ENCODE peak calls at places on chromosomes 5 and 9, in six cellular contexts. U, Z, P, L, Q and C are unnamed samples.
A peak's percentile ranks its signal among the peaks of the same experiment; 100 is the strongest.

GRCh38 chr9:13960011-13960765 is 353.8 kb downstream of the NFIB start:
- DNase-seq in P (no peak), Q (no peak), U (no peak), Z (peak; percentile 44), L (no peak), C (no peak)

GRCh38 chr9:3894764-3895163 is 369.0 kb upstream of the RFX3 start:
- DNase-seq in L (no peak), P (no peak), Q (no peak), U (no peak), Z (peak; percentile 71), C (no peak)

GRCh38 chr5:160749682-160750081 is 102.3 kb downstream of the ATP10B start:
- DNase-seq in L (no peak), U (no peak), Q (no peak), P (no peak), Z (no peak), C (no peak)

GRCh38 chr9:133400292-133400691 is 17.5 kb downstream of the REXO4 start:
- DNase-seq in Q (no peak), L (no peak), Z (no peak), U (no peak), P (no peak), C (peak; percentile 4)

GRCh38 chr5:93062548-93062947 is 518.5 kb downstream of the NR2F1-AS1 start:
- DNase-seq in P (no peak), Q (no peak), L (peak; percentile 9), Z (no peak), U (no peak), C (no peak)

GRCh38 chr9:81687521-81688261 is 1.7 kb downstream of the TLE1 start:
- DNase-seq in Z (peak; percentile 27), P (peak; percentile 56), U (peak; percentile 63), L (peak; percentile 61), Q (peak; percentile 58), C (no peak)

GRCh38 chr5:64632251-64632650 is 58.1 kb upstream of the SHISAL2B start:
- DNase-seq in Z (peak; percentile 27), P (no peak), U (no peak), L (no peak), Q (no peak), C (no peak)

GRCh38 chr5:134491841-134492442 is 33.5 kb upstream of the JADE2 start:
- DNase-seq in L (no peak), U (no peak), Z (no peak), Q (no peak), P (no peak), C (no peak)

GRCh38 chr5:75156585-75156984 is 80.1 kb downstream of the ANKRD31 start:
- DNase-seq in L (peak; percentile 39), U (no peak), P (no peak), Z (peak; percentile 0), Q (no peak), C (no peak)

GRCh38 chr5:112548246-112548982 is 129.3 kb upstream of the EPB41L4A start:
- DNase-seq in Q (no peak), Z (peak; percentile 85), P (no peak), U (no peak), L (no peak), C (no peak)

GRCh38 chr5:59746261-59746765 is 147.2 kb downstream of the PDE4D start:
- DNase-seq in Z (peak; percentile 71), U (no peak), L (peak; percentile 70), P (no peak), Q (no peak), C (no peak)

GRCh38 chr5:53017383-53017782 is 28.2 kb downstream of the ITGA2 start:
- DNase-seq in P (no peak), Q (no peak), L (no peak), Z (no peak), U (no peak), C (no peak)

GRCh38 chr9:128257086-128257825 is 18.6 kb downstream of the GOLGA2 start:
- DNase-seq in U (no peak), Q (no peak), L (no peak), P (no peak), Z (no peak), C (no peak)

GRCh38 chr9:128254362-128254761 is 21.4 kb downstream of the GOLGA2 start:
- DNase-seq in L (no peak), Q (no peak), P (no peak), Z (no peak), U (no peak), C (no peak)

GRCh38 chr9:128253991-128254346 is 21.8 kb downstream of the GOLGA2 start:
- DNase-seq in U (no peak), Z (no peak), P (no peak), L (no peak), Q (no peak), C (no peak)

GRCh38 chr9:128253140-128253990 is 22.4 kb downstream of the GOLGA2 start:
- DNase-seq in Q (no peak), U (no peak), Z (no peak), P (no peak), L (no peak), C (no peak)

GRCh38 chr9:128254855-128255759 is 20.7 kb downstream of the GOLGA2 start:
- DNase-seq in Q (peak; percentile 91), Z (peak; percentile 52), P (peak; percentile 65), L (peak; percentile 88), U (peak; percentile 89), C (peak; percentile 90)
- TF ChIP-seq CTCF in Q (peak; percentile 96), Z (peak; percentile 89), P (peak; percentile 74), L (peak; percentile 91), U (peak; percentile 86), C (peak; percentile 66)

GRCh38 chr9:16039988-16040761 is 487.3 kb downstream of the CCDC171 start:
- DNase-seq in Z (peak; percentile 31), Q (peak; percentile 23), P (no peak), U (peak; percentile 51), L (no peak), C (no peak)

GRCh38 chr9:16033921-16034320 is 481.1 kb downstream of the CCDC171 start:
- DNase-seq in L (no peak), Z (no peak), Q (no peak), U (no peak), P (no peak), C (no peak)

GRCh38 chr9:16044116-16044881 is 491.5 kb downstream of the CCDC171 start:
- DNase-seq in Z (peak; percentile 66), Q (no peak), L (no peak), U (no peak), P (no peak), C (no peak)

GRCh38 chr9:16039103-16039987 is 486.5 kb downstream of the CCDC171 start:
- DNase-seq in Z (peak; percentile 47), U (no peak), Q (peak; percentile 51), P (no peak), L (peak; percentile 58), C (no peak)
- TF ChIP-seq CTCF in Z (peak; percentile 46), U (no peak), Q (peak; percentile 55), P (no peak), L (peak; percentile 72), C (peak; percentile 5)

DNA sequence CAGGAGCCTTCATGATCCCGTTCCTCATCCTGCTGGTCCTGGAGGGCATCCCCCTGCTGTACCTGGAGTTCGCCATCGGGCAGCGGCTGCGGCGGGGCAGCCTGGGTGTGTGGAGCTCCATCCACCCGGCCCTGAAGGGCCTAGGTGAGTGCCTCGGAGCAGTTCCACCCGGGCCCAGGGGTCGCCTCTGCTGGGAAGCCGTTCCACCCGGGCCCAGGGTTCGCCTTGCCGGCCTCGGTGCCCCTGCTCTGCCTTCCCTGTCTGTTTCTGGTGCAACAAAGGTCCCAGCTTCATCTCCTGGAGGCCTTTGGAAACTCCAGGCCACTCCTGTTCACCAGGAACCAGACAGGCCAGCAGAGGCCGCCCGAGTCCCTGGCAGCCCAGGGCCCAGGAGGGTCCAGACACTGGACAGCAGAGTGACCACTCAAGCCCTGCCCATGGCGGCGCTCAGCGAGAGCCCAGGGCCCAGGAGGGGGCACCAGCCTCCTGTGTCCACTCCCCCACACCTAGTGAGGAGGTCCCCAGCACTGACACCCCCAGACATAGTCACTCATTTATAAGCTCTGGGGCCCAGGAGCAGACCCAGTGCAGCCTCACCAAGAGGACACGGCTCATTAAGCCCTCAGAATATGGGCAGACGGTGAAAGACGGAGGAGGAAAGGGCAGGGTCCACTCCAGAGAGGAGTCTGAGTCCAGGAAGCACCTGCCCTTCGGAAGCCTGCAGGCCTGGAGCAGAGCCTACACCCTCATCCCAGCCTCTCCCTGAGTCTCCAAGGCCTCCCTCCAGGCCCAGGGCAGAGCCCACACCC is 7.6 kb downstream of the SLC6A19 start:
- DNase-seq in U (peak; percentile 72), Q (no peak), L (peak; percentile 93), P (no peak), Z (peak; percentile 10), C (no peak)
- TF ChIP-seq CTCF in U (peak; percentile 38), Q (no peak), L (peak; percentile 96), P (no peak), Z (peak; percentile 40), C (peak; percentile 34)

DNA sequence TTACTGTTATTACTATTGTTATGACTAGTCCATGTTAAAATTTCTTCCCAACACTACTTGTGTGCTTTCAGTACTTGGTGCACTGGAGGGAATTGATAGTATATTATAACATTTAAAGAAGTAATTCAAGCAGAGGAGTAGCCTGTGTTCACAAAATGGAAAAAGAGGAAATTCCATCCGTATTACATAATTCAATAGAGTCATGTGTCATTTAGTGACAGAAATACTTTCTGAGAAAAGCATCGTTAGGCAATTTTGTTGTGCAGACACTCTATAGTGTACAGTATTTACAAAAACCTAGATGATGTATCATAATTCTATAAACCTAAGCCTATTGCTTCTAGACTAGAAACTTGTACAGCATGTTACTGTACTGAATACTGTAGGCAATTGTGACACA is 78.3 kb upstream of the PCSK5 start:
- DNase-seq in L (no peak), Z (no peak), Q (no peak), U (no peak), P (no peak), C (no peak)
- TF ChIP-seq CTCF in L (no peak), Z (no peak), Q (no peak), U (no peak), P (no peak), C (no peak)

DNA sequence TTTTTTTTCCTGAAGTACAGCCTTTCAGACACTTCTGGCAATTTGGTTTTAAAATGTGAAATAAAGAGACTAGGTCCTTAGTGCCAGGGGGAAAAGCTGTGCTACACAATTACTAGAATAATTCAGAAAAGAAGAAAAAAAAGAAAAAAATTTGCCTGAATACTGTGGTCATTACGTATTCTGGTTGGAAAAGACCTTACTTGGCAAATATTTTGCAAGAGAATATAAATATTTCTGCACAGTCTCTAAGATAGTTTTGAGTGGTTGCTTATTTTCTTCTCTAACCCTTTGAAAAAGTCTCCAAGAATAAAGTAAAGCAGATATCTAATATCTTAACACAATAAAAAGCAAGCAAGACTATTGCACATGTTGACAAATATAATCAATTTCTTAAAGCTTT is 424.0 kb downstream of the ANXA1 start:
- DNase-seq in Q (no peak), L (no peak), Z (no peak), P (no peak), U (no peak), C (no peak)
- TF ChIP-seq CTCF in Q (no peak), L (no peak), Z (no peak), P (no peak), U (no peak), C (no peak)